ENCODE peak calls at places on chromosomes 4 and X, in four cellular contexts. One of them, this sample, is unnamed.

GRCh38 chrX:129599996-129600395 is 54.8 kb downstream of the APLN start:
- ATAC-seq in stimulated activated effector memory CD8-positive, alpha-beta T cell treated with anti-CD3 and anti-CD28 coated beads, Interleukin-12 subunit alpha, Interleukin-12 subunit beta, amount 100 ng/mL, for 72 hours: no peak
- ATAC-seq in WTC11: no peak
- ATAC-seq in Panc1: no peak
- ATAC-seq in this sample: no peak

GRCh38 chr4:4673070-4673469 is 131.2 kb upstream of the STX18 start:
- ATAC-seq in stimulated activated effector memory CD8-positive, alpha-beta T cell treated with anti-CD3 and anti-CD28 coated beads, Interleukin-12 subunit alpha, Interleukin-12 subunit beta, amount 100 ng/mL, for 72 hours: no peak
- ATAC-seq in WTC11: peak; percentile 98
- ATAC-seq in Panc1: peak; percentile 91
- ATAC-seq in this sample: peak; percentile 50

GRCh38 chr4:179625391-179625790 is 2183.2 kb upstream of the AGA start:
- ATAC-seq in stimulated activated effector memory CD8-positive, alpha-beta T cell treated with anti-CD3 and anti-CD28 coated beads, Interleukin-12 subunit alpha, Interleukin-12 subunit beta, amount 100 ng/mL, for 72 hours: no peak
- ATAC-seq in WTC11: peak; percentile 36
- ATAC-seq in Panc1: no peak
- ATAC-seq in this sample: peak; percentile 97

GRCh38 chrX:2261838-2262678 is 238.7 kb downstream of the DHRSX start:
- ATAC-seq in stimulated activated effector memory CD8-positive, alpha-beta T cell treated with anti-CD3 and anti-CD28 coated beads, Interleukin-12 subunit alpha, Interleukin-12 subunit beta, amount 100 ng/mL, for 72 hours: peak; percentile 19
- ATAC-seq in WTC11: no peak
- ATAC-seq in Panc1: no peak
- ATAC-seq in this sample: peak; percentile 47

GRCh38 chr4:77600521-77601451 is 4.8 kb upstream of the CXCL13 start:
- ATAC-seq in stimulated activated effector memory CD8-positive, alpha-beta T cell treated with anti-CD3 and anti-CD28 coated beads, Interleukin-12 subunit alpha, Interleukin-12 subunit beta, amount 100 ng/mL, for 72 hours: peak; percentile 58
- ATAC-seq in WTC11: peak; percentile 88
- ATAC-seq in Panc1: peak; percentile 60
- ATAC-seq in this sample: peak; percentile 87

GRCh38 chrX:48695925-48696300 is 621 bp upstream of the SUV39H1 start:
- ATAC-seq in stimulated activated effector memory CD8-positive, alpha-beta T cell treated with anti-CD3 and anti-CD28 coated beads, Interleukin-12 subunit alpha, Interleukin-12 subunit beta, amount 100 ng/mL, for 72 hours: no peak
- ATAC-seq in WTC11: no peak
- ATAC-seq in Panc1: no peak
- ATAC-seq in this sample: no peak

GRCh38 chrX:81201692-81202412 is at the start of the genes HMGN5 and SH3BGRL:
- ATAC-seq in stimulated activated effector memory CD8-positive, alpha-beta T cell treated with anti-CD3 and anti-CD28 coated beads, Interleukin-12 subunit alpha, Interleukin-12 subunit beta, amount 100 ng/mL, for 72 hours: peak; percentile 98
- ATAC-seq in WTC11: peak; percentile 99
- ATAC-seq in Panc1: peak; percentile 100
- ATAC-seq in this sample: peak; percentile 99

GRCh38 chrX:65745427-65745826 is 78.0 kb downstream of the MSN start:
- ATAC-seq in stimulated activated effector memory CD8-positive, alpha-beta T cell treated with anti-CD3 and anti-CD28 coated beads, Interleukin-12 subunit alpha, Interleukin-12 subunit beta, amount 100 ng/mL, for 72 hours: peak; percentile 52
- ATAC-seq in WTC11: no peak
- ATAC-seq in Panc1: no peak
- ATAC-seq in this sample: peak; percentile 13

GRCh38 chr4:17168571-17168970 is 270.1 kb upstream of the LDB2 start:
- ATAC-seq in stimulated activated effector memory CD8-positive, alpha-beta T cell treated with anti-CD3 and anti-CD28 coated beads, Interleukin-12 subunit alpha, Interleukin-12 subunit beta, amount 100 ng/mL, for 72 hours: no peak
- ATAC-seq in WTC11: no peak
- ATAC-seq in Panc1: no peak
- ATAC-seq in this sample: peak; percentile 68

This sample was measured in SK-N-SH treated with all-trans-retinoic acid at 6 μM for 48 hours.